ENCODE peak calls at places on chromosome 17, in eight cellular contexts. J, E, Z, U, A, P, K and O are unnamed samples.
A peak's percentile ranks its signal among the peaks of the same experiment; 100 is the strongest.

GRCh38 chr17:80882926-80883685 is 108.5 kb upstream of the CHMP6 start:
- DNase-seq in J (no peak), E (no peak), Z (no peak), U (no peak), A (no peak), P (no peak), K (no peak), O (no peak)

GRCh38 chr17:32275060-32276042 is 9.7 kb downstream of the RHBDL3 start:
- DNase-seq in J (peak; percentile 43), E (no peak), Z (no peak), U (no peak), A (no peak), P (no peak), K (no peak), O (no peak)

GRCh38 chr17:65198653-65199382 is 61.6 kb downstream of the RGS9 start:
- DNase-seq in J (peak; percentile 12), E (peak; percentile 6), Z (peak; percentile 46), U (peak; percentile 71), A (no peak), P (no peak), K (peak; percentile 75), O (no peak)

GRCh38 chr17:72264682-72265405 is 144.0 kb downstream of the SOX9 start:
- DNase-seq in J (no peak), E (no peak), Z (no peak), U (no peak), A (no peak), P (no peak), K (peak; percentile 55), O (no peak)

GRCh38 chr17:58165981-58166380 is 801 bp upstream of the OR4D2 start:
- DNase-seq in J (no peak), E (no peak), Z (no peak), U (no peak), A (no peak), P (no peak), K (no peak), O (no peak)

GRCh38 chr17:42853968-42854790 is 3.2 kb downstream of the AOC3 start:
- DNase-seq in J (no peak), E (no peak), Z (no peak), U (no peak), A (no peak), P (no peak), K (no peak), O (no peak)

GRCh38 chr17:27576429-27577123 is 54.4 kb upstream of the LGALS9 start:
- DNase-seq in J (no peak), E (no peak), Z (no peak), U (no peak), A (no peak), P (no peak), K (no peak), O (no peak)

GRCh38 chr17:55053855-55054254 is 85.3 kb downstream of the STXBP4 start:
- DNase-seq in J (no peak), E (no peak), Z (no peak), U (no peak), A (no peak), P (no peak), K (no peak), O (no peak)

GRCh38 chr17:45645330-45645729 is 138.8 kb upstream of the CRHR1 start:
- DNase-seq in J (no peak), E (no peak), Z (no peak), U (no peak), A (no peak), P (no peak), K (no peak), O (no peak)

GRCh38 chr17:55265434-55266021 is 768 bp downstream of the HLF start:
- DNase-seq in J (peak; percentile 48), E (no peak), Z (no peak), U (peak; percentile 25), A (no peak), P (no peak), K (no peak), O (no peak)

GRCh38 chr17:50916708-50917417 is 50.7 kb upstream of the TOB1 start:
- DNase-seq in J (no peak), E (no peak), Z (no peak), U (no peak), A (no peak), P (no peak), K (peak; percentile 22), O (no peak)

GRCh38 chr17:82670661-82671060 is 22.4 kb upstream of the WDR45B start:
- DNase-seq in J (no peak), E (no peak), Z (no peak), U (no peak), A (no peak), P (no peak), K (no peak), O (no peak)

GRCh38 chr17:82636626-82637598 is 11.3 kb downstream of the WDR45B start:
- DNase-seq in J (no peak), E (peak; percentile 88), Z (no peak), U (no peak), A (no peak), P (no peak), K (no peak), O (no peak)

GRCh38 chr17:5837055-5837491 is 233.1 kb upstream of the WSCD1 start:
- DNase-seq in J (no peak), E (no peak), Z (no peak), U (no peak), A (no peak), P (no peak), K (no peak), O (no peak)